ENCODE peak calls at places on chromosome 18, in five cellular contexts. E, N, B, Y and V are unnamed samples.
A peak's percentile ranks its signal among the peaks of the same experiment; 100 is the strongest.

GRCh38 chr18:13541621-13542519 is 184.5 kb downstream of the FAM210A start:
- DNase-seq in B (no peak), Y (no peak), E (no peak), N (no peak), V (no peak)

GRCh38 chr18:5868218-5868904 is 27.0 kb downstream of the TMEM200C start:
- DNase-seq in B (no peak), N (peak; percentile 84), Y (peak; percentile 83), E (peak; percentile 69), V (peak; percentile 76)

GRCh38 chr18:37264956-37265355 is 300.6 kb downstream of the CELF4 start:
- DNase-seq in Y (no peak), N (no peak), E (no peak), B (no peak), V (no peak)

GRCh38 chr18:11658989-11659388 is 30.1 kb upstream of the GNAL start:
- DNase-seq in Y (no peak), N (no peak), E (no peak), B (no peak), V (no peak)

GRCh38 chr18:58895385-58895784 is 30.7 kb downstream of the ZNF532 start:
- DNase-seq in E (no peak), B (no peak), N (no peak), Y (no peak), V (no peak)

GRCh38 chr18:27839141-27839540 is 337.8 kb downstream of the CDH2 start:
- DNase-seq in B (no peak), E (peak; percentile 95), N (peak; percentile 89), Y (no peak), V (peak; percentile 98)

GRCh38 chr18:58254873-58255511 is 211.0 kb downstream of the NEDD4L start:
- DNase-seq in B (no peak), E (no peak), Y (no peak), N (no peak), V (peak; percentile 28)

GRCh38 chr18:76426738-76427305 is 68.2 kb downstream of the ZNF516 start:
- DNase-seq in N (no peak), B (peak; percentile 13), E (no peak), Y (peak; percentile 43), V (peak; percentile 19)

GRCh38 chr18:43080671-43081070 is 34.8 kb downstream of the RIT2 start:
- DNase-seq in B (no peak), N (no peak), E (no peak), Y (no peak), V (no peak)

GRCh38 chr18:36305375-36305774 is 7.9 kb downstream of the FHOD3 start:
- DNase-seq in E (no peak), Y (no peak), B (no peak), N (no peak), V (no peak)

GRCh38 chr18:62522510-62523254 is at the start of gene ZCCHC2:
- DNase-seq in B (peak; percentile 94), Y (peak; percentile 96), N (peak; percentile 99), E (peak; percentile 91), V (peak; percentile 96)

GRCh38 chr18:2916184-2916583 is 69.4 kb downstream of the EMILIN2 start:
- DNase-seq in E (no peak), Y (no peak), N (no peak), B (no peak), V (no peak)

GRCh38 chr18:45171575-45172225 is 443.6 kb upstream of the SLC14A2 start:
- DNase-seq in Y (no peak), N (no peak), B (no peak), E (peak; percentile 67), V (peak; percentile 66)

GRCh38 chr18:77481541-77481940 is 231.9 kb downstream of the GALR1 start:
- DNase-seq in B (no peak), E (no peak), N (no peak), Y (no peak), V (no peak)

GRCh38 chr18:57895182-57895581 is 92.1 kb upstream of the ATP8B1 start:
- DNase-seq in Y (no peak), B (no peak), N (no peak), E (no peak), V (no peak)

GRCh38 chr18:10687161-10687925 is 161.5 kb downstream of the NAPG start:
- DNase-seq in E (no peak), Y (no peak), N (no peak), B (no peak), V (peak; percentile 2)

GRCh38 chr18:56085561-56085960 is 497.6 kb upstream of the TCF4 start:
- DNase-seq in E (peak; percentile 95), N (no peak), Y (no peak), B (no peak), V (peak; percentile 90)

GRCh38 chr18:35246831-35247230 is 6.0 kb downstream of the ZNF397 start:
- DNase-seq in E (no peak), B (no peak), N (no peak), Y (no peak), V (no peak)
- H3K9me3 ChIP-seq in E (peaks cover 57% of the 10 kb centered on the region), B (no peaks in the 10 kb centered on the region), N (peaks cover 8% of the 10 kb centered on the region), Y (peaks cover 87% of the 10 kb centered on the region), V (peaks cover 3% of the 10 kb centered on the region)

GRCh38 chr18:47254341-47254939 is 3.0 kb upstream of the SKOR2 start:
- DNase-seq in N (peak; percentile 28), Y (peak; percentile 89), E (peak; percentile 14), B (no peak), V (peak; percentile 44)

GRCh38 chr18:47251289-47252120 is at the start of gene SKOR2:
- DNase-seq in B (no peak), N (no peak), E (no peak), Y (no peak), V (no peak)

GRCh38 chr18:47250415-47251046 is 929 bp downstream of the SKOR2 start:
- DNase-seq in Y (no peak), B (no peak), N (no peak), E (no peak), V (no peak)

GRCh38 chr18:47249602-47250001 is 1.9 kb downstream of the SKOR2 start:
- DNase-seq in E (no peak), B (no peak), N (no peak), Y (no peak), V (no peak)

GRCh38 chr18:47253101-47253654 is 1.7 kb upstream of the SKOR2 start:
- DNase-seq in N (no peak), B (no peak), Y (no peak), E (no peak), V (no peak)
- H3K27me3 ChIP-seq in N (peaks cover 57% of the 10 kb centered on the region), B (peaks cover 36% of the 10 kb centered on the region), Y (peaks cover 86% of the 10 kb centered on the region), E (peaks cover 77% of the 10 kb centered on the region), V (peaks cover 47% of the 10 kb centered on the region)

GRCh38 chr18:499351-500229 is 911 bp downstream of the COLEC12 start:
- DNase-seq in E (peak; percentile 93), N (peak; percentile 57), Y (no peak), B (no peak), V (peak; percentile 48)
- H3K4me2 ChIP-seq in E (peak overlapping the region; percentile 92), N (peak overlapping the region; percentile 56), Y (peak overlapping the region; percentile 98), B (peak overlapping the region; percentile 69), V (peak overlapping the region; percentile 77)

GRCh38 chr18:75162978-75163377 is 46.0 kb downstream of the PTGR3 start:
- DNase-seq in E (no peak), Y (no peak), B (no peak), N (no peak), V (no peak)
- H3K9me3 ChIP-seq in E (no peaks in the 10 kb centered on the region), Y (no peaks in the 10 kb centered on the region), B (no peaks in the 10 kb centered on the region), N (no peaks in the 10 kb centered on the region), V (no peaks in the 10 kb centered on the region)

GRCh38 chr18:22179174-22179573 is 9.8 kb downstream of the GATA6 start:
- DNase-seq in B (no peak), N (peak; percentile 75), Y (no peak), E (no peak), V (peak; percentile 27)
- H3K27me3 ChIP-seq in B (no peaks in the 10 kb centered on the region), N (no peaks in the 10 kb centered on the region), Y (peaks cover 78% of the 10 kb centered on the region), E (peaks cover 13% of the 10 kb centered on the region), V (no peaks in the 10 kb centered on the region)

GRCh38 chr18:48636436-48636835 is 97.6 kb downstream of the CTIF start:
- DNase-seq in Y (no peak), N (no peak), B (no peak), E (no peak), V (no peak)

GRCh38 chr18:48632676-48633257 is 93.9 kb downstream of the CTIF start:
- DNase-seq in N (no peak), B (no peak), E (no peak), Y (no peak), V (no peak)

GRCh38 chr18:48634491-48634890 is 95.7 kb downstream of the CTIF start:
- DNase-seq in B (no peak), E (no peak), Y (no peak), N (no peak), V (no peak)

GRCh38 chr18:48635806-48636205 is 97.0 kb downstream of the CTIF start:
- DNase-seq in E (no peak), N (no peak), B (no peak), Y (no peak), V (no peak)

DNA sequence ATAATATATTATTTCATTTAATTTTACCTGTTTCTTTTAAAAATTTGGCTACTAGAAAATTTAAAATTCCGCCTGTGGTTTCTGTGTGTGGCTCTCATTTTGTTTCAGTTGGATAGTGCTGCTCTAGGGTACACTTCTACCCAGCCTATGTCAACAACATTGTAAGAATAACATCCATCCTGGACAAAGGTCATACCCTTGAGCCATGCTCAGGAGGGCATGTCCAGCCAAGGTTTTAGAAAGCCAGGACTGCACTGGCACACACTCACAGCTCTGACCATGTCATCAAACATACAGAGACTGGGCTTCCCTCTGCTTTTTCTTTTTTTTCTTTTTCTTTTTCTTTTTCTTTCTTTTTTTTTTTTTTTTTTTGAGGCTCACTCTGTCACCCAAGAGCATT is 96.1 kb downstream of the CTIF start:
- DNase-seq in B (no peak), N (no peak), Y (no peak), E (no peak), V (no peak)
- H3K4me2 ChIP-seq in B (no peak overlapping the region), N (no peak overlapping the region), Y (no peak overlapping the region), E (no peak overlapping the region), V (no peak overlapping the region)

GRCh38 chr18:14965553-14965952 is 217.6 kb downstream of the ANKRD30B start:
- DNase-seq in B (no peak), E (no peak), Y (no peak), N (no peak), V (no peak)

GRCh38 chr18:14963246-14963645 is 215.3 kb downstream of the ANKRD30B start:
- DNase-seq in N (no peak), B (no peak), Y (no peak), E (no peak), V (no peak)

GRCh38 chr18:14962626-14963025 is 214.7 kb downstream of the ANKRD30B start:
- DNase-seq in N (no peak), B (no peak), E (no peak), Y (no peak), V (no peak)

GRCh38 chr18:14961991-14962390 is 214.0 kb downstream of the ANKRD30B start:
- DNase-seq in E (no peak), N (peak; percentile 41), B (no peak), Y (no peak), V (no peak)

DNA sequence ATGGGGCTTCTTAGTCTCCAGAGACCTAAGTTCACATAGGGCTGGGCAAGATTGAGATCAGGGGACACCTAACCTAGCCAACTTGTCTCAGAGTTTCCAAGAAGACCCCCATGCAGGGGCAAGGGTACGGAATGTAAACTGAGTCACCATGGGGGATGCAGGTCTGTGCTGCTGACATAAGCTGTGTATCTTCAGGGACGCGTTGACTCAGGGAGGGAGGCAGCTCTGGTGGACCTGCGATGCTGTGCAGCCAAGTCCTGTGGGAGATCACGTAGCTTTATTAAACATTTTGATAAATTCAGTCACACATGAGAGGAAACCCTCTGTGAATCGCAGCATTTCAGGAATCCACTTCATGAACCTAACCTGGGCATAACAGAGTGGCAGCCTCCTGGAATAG is 216.0 kb downstream of the ANKRD30B start:
- DNase-seq in E (no peak), B (no peak), Y (no peak), N (no peak), V (no peak)
- H3K9me3 ChIP-seq in E (peaks cover 4% of the 10 kb centered on the region), B (peaks cover 5% of the 10 kb centered on the region), Y (no peaks in the 10 kb centered on the region), N (no peaks in the 10 kb centered on the region), V (no peaks in the 10 kb centered on the region)